ENCODE peak calls at places on chromosomes 7 and 10, in ten cellular contexts. R, H, D, N, E, I, F, K, S and W are unnamed samples.

GRCh38 chr10:44387853-44388251 is 3.0 kb upstream of the CXCL12 start:
- DNase-seq in R (peak), H (no peak), D (no peak), N (no peak), E (no peak), I (no peak), F (no peak), K (no peak), S (no peak), W (no peak)

GRCh38 chr10:62620491-62620890 is 184.0 kb upstream of the ADO start:
- DNase-seq in R (no peak), H (no peak), D (no peak), N (no peak), E (no peak), I (no peak), F (no peak), K (no peak), S (no peak), W (no peak)

GRCh38 chr7:123846217-123846891 is 1.4 kb downstream of the HYAL4 start:
- DNase-seq in R (no peak), H (no peak), D (no peak), N (no peak), E (no peak), I (no peak), F (no peak), K (no peak), S (peak), W (no peak)

GRCh38 chr10:119688033-119688508 is 36.9 kb downstream of the BAG3 start:
- DNase-seq in R (no peak), H (no peak), D (no peak), N (no peak), E (no peak), I (no peak), F (no peak), K (no peak), S (no peak), W (peak)

GRCh38 chr7:43905954-43906326 is 456 bp downstream of the URGCP start:
- DNase-seq in R (no peak), H (no peak), D (peak), N (peak), E (peak), I (peak), F (peak), K (peak), S (peak), W (peak)

GRCh38 chr7:50953303-50953702 is 170.6 kb upstream of the GRB10 start:
- DNase-seq in R (no peak), H (no peak), D (no peak), N (no peak), E (no peak), I (no peak), F (no peak), K (peak), S (no peak), W (no peak)

GRCh38 chr10:114507449-114507848 is 103.1 kb upstream of the AFAP1L2 start:
- DNase-seq in R (no peak), H (no peak), D (no peak), N (peak), E (no peak), I (no peak), F (peak), K (no peak), S (no peak), W (peak)

GRCh38 chr7:70574970-70575799 is 556.8 kb upstream of the GALNT17 start:
- DNase-seq in R (no peak), H (no peak), D (peak), N (no peak), E (peak), I (no peak), F (no peak), K (no peak), S (peak), W (peak)

GRCh38 chr10:75971402-75972211 is 540.2 kb downstream of the LRMDA start:
- DNase-seq in R (no peak), H (peak), D (no peak), N (no peak), E (peak), I (no peak), F (no peak), K (peak), S (no peak), W (peak)

GRCh38 chr7:12942599-12942998 is 255.2 kb downstream of the ARL4A start:
- DNase-seq in R (no peak), H (no peak), D (no peak), N (no peak), E (no peak), I (no peak), F (peak), K (no peak), S (no peak), W (peak)

GRCh38 chr7:67105382-67105781 is 108.7 kb downstream of the TYW1 start:
- DNase-seq in R (no peak), H (no peak), D (no peak), N (no peak), E (peak), I (no peak), F (no peak), K (peak), S (no peak), W (peak)

GRCh38 chr7:77693830-77694583 is 2.3 kb upstream of the RSBN1L start:
- DNase-seq in R (no peak), H (no peak), D (no peak), N (no peak), E (no peak), I (no peak), F (no peak), K (no peak), S (no peak), W (no peak)

GRCh38 chr10:105017116-105017515 is 376.0 kb downstream of the SORCS3 start:
- DNase-seq in R (no peak), H (no peak), D (no peak), N (no peak), E (peak), I (no peak), F (no peak), K (peak), S (no peak), W (no peak)

GRCh38 chr7:51325937-51326336 is 9.3 kb upstream of the COBL start:
- DNase-seq in R (no peak), H (no peak), D (no peak), N (no peak), E (no peak), I (no peak), F (no peak), K (peak), S (no peak), W (no peak)

GRCh38 chr10:65779985-65780384 is 1145.9 kb upstream of the LRRTM3 start:
- DNase-seq in R (peak), H (no peak), D (no peak), N (no peak), E (no peak), I (no peak), F (no peak), K (no peak), S (no peak), W (no peak)

GRCh38 chr10:114044251-114045070 is 795 bp downstream of the ADRB1 start:
- DNase-seq in R (peak), H (no peak), D (peak), N (peak), E (no peak), I (no peak), F (no peak), K (no peak), S (no peak), W (peak)

GRCh38 chr10:98425511-98426352 is 10.8 kb upstream of the PYROXD2 start:
- DNase-seq in R (no peak), H (no peak), D (peak), N (no peak), E (peak), I (peak), F (no peak), K (peak), S (peak), W (peak)

GRCh38 chr7:56175086-56175760 is 59.0 kb upstream of the NUPR2 start:
- DNase-seq in R (peak), H (no peak), D (peak), N (peak), E (no peak), I (no peak), F (no peak), K (no peak), S (no peak), W (no peak)

GRCh38 chr10:96846395-96846794 is 14.3 kb downstream of the LCOR start:
- DNase-seq in R (no peak), H (no peak), D (no peak), N (no peak), E (no peak), I (no peak), F (peak), K (no peak), S (no peak), W (no peak)

GRCh38 chr7:99141756-99142726 is 1.9 kb downstream of the SMURF1 start:
- DNase-seq in R (peak), H (peak), D (peak), N (peak), E (peak), I (peak), F (peak), K (peak), S (peak), W (peak)

GRCh38 chr7:40147371-40148246 is 12.8 kb downstream of the SUGCT start:
- DNase-seq in R (no peak), H (no peak), D (no peak), N (no peak), E (peak), I (no peak), F (no peak), K (peak), S (no peak), W (no peak)

GRCh38 chr10:78914502-78915330 is 154.1 kb upstream of the ZMIZ1 start:
- DNase-seq in R (no peak), H (no peak), D (no peak), N (no peak), E (peak), I (no peak), F (peak), K (no peak), S (no peak), W (no peak)

GRCh38 chr7:41940760-41941343 is 238.0 kb upstream of the INHBA start:
- DNase-seq in R (peak), H (peak), D (peak), N (peak), E (peak), I (peak), F (peak), K (peak), S (peak), W (peak)

GRCh38 chr10:72335394-72336258 is 19.1 kb downstream of the DNAJB12 start:
- DNase-seq in R (peak), H (no peak), D (peak), N (peak), E (no peak), I (peak), F (no peak), K (peak), S (peak), W (peak)

GRCh38 chr7:23472046-23472445 is 1.8 kb upstream of the IGF2BP3 start:
- DNase-seq in R (no peak), H (no peak), D (no peak), N (no peak), E (no peak), I (no peak), F (no peak), K (no peak), S (no peak), W (no peak)
- H3K4me3 ChIP-seq in R (no peak), H (peak), D (peak), N (no peak), E (no peak), I (no peak), F (no peak), K (no peak), S (peak), W (peak)

GRCh38 chr10:3096149-3096548 is 28.8 kb downstream of the PFKP start:
- DNase-seq in R (peak), H (no peak), D (no peak), N (no peak), E (no peak), I (no peak), F (no peak), K (peak), S (no peak), W (no peak)

GRCh38 chr10:3097160-3097559 is 29.8 kb downstream of the PFKP start:
- DNase-seq in R (no peak), H (no peak), D (no peak), N (no peak), E (no peak), I (no peak), F (no peak), K (no peak), S (no peak), W (no peak)

GRCh38 chr10:3093996-3094395 is 26.6 kb downstream of the PFKP start:
- DNase-seq in R (no peak), H (no peak), D (no peak), N (no peak), E (no peak), I (no peak), F (no peak), K (no peak), S (no peak), W (no peak)

GRCh38 chr10:3094565-3095168 is 27.3 kb downstream of the PFKP start:
- DNase-seq in R (no peak), H (no peak), D (no peak), N (no peak), E (peak), I (no peak), F (no peak), K (no peak), S (no peak), W (no peak)

GRCh38 chr10:3095373-3096139 is 28.2 kb downstream of the PFKP start:
- DNase-seq in R (no peak), H (peak), D (no peak), N (no peak), E (peak), I (peak), F (peak), K (peak), S (no peak), W (peak)
- H3K4me3 ChIP-seq in R (no peak), H (peak), D (peak), N (no peak), E (peak), I (no peak), F (no peak), K (peak), S (no peak), W (no peak)

DNA sequence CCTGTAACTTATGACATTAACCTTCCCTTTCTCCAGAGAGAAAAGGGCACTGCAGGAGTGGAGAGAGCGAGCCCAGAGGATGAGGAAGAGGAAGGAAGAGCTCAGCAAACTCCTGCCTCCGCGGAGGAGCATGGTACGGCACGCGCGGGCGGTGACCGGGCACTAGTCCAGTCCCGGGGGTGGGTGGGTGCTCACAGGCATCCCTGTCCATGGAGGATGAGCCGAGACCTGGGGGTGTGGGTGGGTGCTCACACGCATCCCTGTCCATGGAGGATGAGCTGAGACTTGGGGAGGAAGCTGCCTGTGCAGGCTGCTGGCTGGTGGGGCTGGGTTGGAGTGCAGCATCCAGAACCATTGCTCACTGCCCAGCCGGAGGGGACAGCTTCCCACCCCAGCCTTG is 23.8 kb downstream of the LRRC27 start:
- DNase-seq in R (peak), H (no peak), D (no peak), N (no peak), E (no peak), I (no peak), F (no peak), K (no peak), S (no peak), W (no peak)
- H3K4me3 ChIP-seq in R (no peak), H (no peak), D (no peak), N (no peak), E (no peak), I (no peak), F (no peak), K (no peak), S (no peak), W (no peak)

GRCh38 chr10:70330671-70331070 is 46.9 kb upstream of the NPFFR1 start:
- DNase-seq in R (no peak), H (no peak), D (no peak), N (no peak), E (no peak), I (no peak), F (no peak), K (no peak), S (no peak), W (no peak)
- H3K4me3 ChIP-seq in R (no peak), H (no peak), D (no peak), N (no peak), E (no peak), I (no peak), F (no peak), K (no peak), S (no peak), W (no peak)